ENCODE peak calls at places on chromosome 9, in six cellular contexts. D is H1, R is dermis microvascular lymphatic vessel endothelial cell, B is B cell, L is cardiac muscle cell, V is brain microvascular endothelial cell. I is an unnamed sample.

GRCh38 chr9:35811364-35812024 is 568 bp downstream of the SPAG8 start:
- DNase-seq in B (no peak), V (no peak), R (peak), D (no peak), L (no peak), I (no peak)

GRCh38 chr9:5557606-5558587 is 47.6 kb downstream of the PDCD1LG2 start:
- DNase-seq in V (no peak), L (no peak), B (peak), R (peak), D (no peak), I (no peak)

GRCh38 chr9:304519-305185 is 90.0 kb downstream of the DOCK8 start:
- DNase-seq in R (peak), L (no peak), B (no peak), V (peak), D (no peak), I (no peak)

GRCh38 chr9:88628811-88629210 is 93.8 kb downstream of the NXNL2 start:
- DNase-seq in R (no peak), B (no peak), L (no peak), D (no peak), V (no peak), I (no peak)

GRCh38 chr9:79572891-79573696 is 1.3 kb downstream of the TLE4 start:
- DNase-seq in V (no peak), R (peak), D (no peak), B (peak), L (peak), I (peak)

GRCh38 chr9:124191691-124192208 is 66.0 kb upstream of the NEK6 start:
- DNase-seq in D (no peak), V (no peak), R (no peak), B (no peak), L (no peak), I (no peak)

GRCh38 chr9:36031774-36032565 is 4.7 kb upstream of the RECK start:
- DNase-seq in R (no peak), B (no peak), V (no peak), D (no peak), L (no peak), I (no peak)

GRCh38 chr9:136329211-136329627 is 1.9 kb downstream of the GPSM1 start:
- DNase-seq in R (no peak), D (no peak), V (no peak), B (no peak), L (no peak), I (no peak)

GRCh38 chr9:36903541-36904435 is 130.3 kb downstream of the PAX5 start:
- DNase-seq in V (peak), B (peak), L (no peak), D (no peak), R (peak), I (no peak)

GRCh38 chr9:107213561-107214028 is 69.5 kb upstream of the RAD23B start:
- DNase-seq in R (peak), L (no peak), V (peak), B (no peak), D (peak), I (no peak)

I was measured in testis.